ENCODE peak calls at places on chromosome 19, in four cellular contexts. One of them, this sample, is unnamed.

GRCh38 chr19:18939922-18940775 is 868 bp downstream of the HOMER3 start:
- DNase-seq in OCI-LY7: no peak
- DNase-seq in AG04450: no peak
- DNase-seq in GM12865: no peak
- DNase-seq in this sample: no peak

GRCh38 chr19:2453431-2454025 is 3.2 kb downstream of the LMNB2 start:
- DNase-seq in GM12865: no peak
- DNase-seq in OCI-LY7: no peak
- DNase-seq in AG04450: no peak
- DNase-seq in this sample: no peak

GRCh38 chr19:54523403-54523802 is 20.8 kb downstream of the LAIR2 start:
- DNase-seq in OCI-LY7: no peak
- DNase-seq in AG04450: no peak
- DNase-seq in GM12865: peak; percentile 75
- DNase-seq in this sample: no peak

GRCh38 chr19:46624958-46625661 is at the start of gene PTGIR:
- DNase-seq in AG04450: no peak
- DNase-seq in OCI-LY7: no peak
- DNase-seq in GM12865: peak; percentile 46
- DNase-seq in this sample: no peak

GRCh38 chr19:39498262-39499081 is at the start of gene DLL3:
- DNase-seq in OCI-LY7: peak; percentile 66
- DNase-seq in GM12865: no peak
- DNase-seq in AG04450: no peak
- DNase-seq in this sample: no peak

GRCh38 chr19:6233827-6234511 is 45.8 kb downstream of the MLLT1 start:
- DNase-seq in AG04450: no peak
- DNase-seq in OCI-LY7: no peak
- DNase-seq in GM12865: no peak
- DNase-seq in this sample: no peak

GRCh38 chr19:42132851-42133528 is 744 bp upstream of the POU2F2 start:
- DNase-seq in OCI-LY7: peak; percentile 92
- DNase-seq in AG04450: no peak
- DNase-seq in GM12865: peak; percentile 85
- DNase-seq in this sample: no peak

GRCh38 chr19:38679839-38680238 is 32.4 kb downstream of the ACTN4 start:
- DNase-seq in OCI-LY7: no peak
- DNase-seq in GM12865: no peak
- DNase-seq in AG04450: no peak
- DNase-seq in this sample: no peak

GRCh38 chr19:39156230-39156890 is 30.8 kb downstream of the PAK4 start:
- DNase-seq in AG04450: no peak
- DNase-seq in OCI-LY7: no peak
- DNase-seq in GM12865: no peak
- DNase-seq in this sample: no peak

GRCh38 chr19:31598730-31599238 is 249.5 kb upstream of the TSHZ3 start:
- DNase-seq in GM12865: no peak
- DNase-seq in OCI-LY7: no peak
- DNase-seq in AG04450: no peak
- DNase-seq in this sample: no peak

GRCh38 chr19:21463449-21464105 is 41.8 kb upstream of the ZNF429 start:
- DNase-seq in AG04450: no peak
- DNase-seq in OCI-LY7: no peak
- DNase-seq in GM12865: no peak
- DNase-seq in this sample: no peak

GRCh38 chr19:30799854-30800755 is 427.9 kb downstream of the ZNF536 start:
- DNase-seq in GM12865: no peak
- DNase-seq in AG04450: no peak
- DNase-seq in OCI-LY7: no peak
- DNase-seq in this sample: no peak

GRCh38 chr19:42272535-42272897 is 3.5 kb downstream of the CIC start:
- DNase-seq in GM12865: no peak
- DNase-seq in OCI-LY7: no peak
- DNase-seq in AG04450: no peak
- DNase-seq in this sample: no peak

GRCh38 chr19:52665529-52665928 is 27.4 kb upstream of the ZNF83 start:
- DNase-seq in GM12865: no peak
- DNase-seq in AG04450: no peak
- DNase-seq in OCI-LY7: no peak
- DNase-seq in this sample: no peak

GRCh38 chr19:38952395-38953165 is 21.8 kb downstream of the MRPS12 start:
- DNase-seq in AG04450: no peak
- DNase-seq in GM12865: peak; percentile 77
- DNase-seq in OCI-LY7: peak; percentile 63
- DNase-seq in this sample: no peak

GRCh38 chr19:55482128-55482961 is 2.6 kb upstream of the NAT14 start:
- DNase-seq in OCI-LY7: no peak
- DNase-seq in AG04450: no peak
- DNase-seq in GM12865: no peak
- DNase-seq in this sample: no peak

DNA sequence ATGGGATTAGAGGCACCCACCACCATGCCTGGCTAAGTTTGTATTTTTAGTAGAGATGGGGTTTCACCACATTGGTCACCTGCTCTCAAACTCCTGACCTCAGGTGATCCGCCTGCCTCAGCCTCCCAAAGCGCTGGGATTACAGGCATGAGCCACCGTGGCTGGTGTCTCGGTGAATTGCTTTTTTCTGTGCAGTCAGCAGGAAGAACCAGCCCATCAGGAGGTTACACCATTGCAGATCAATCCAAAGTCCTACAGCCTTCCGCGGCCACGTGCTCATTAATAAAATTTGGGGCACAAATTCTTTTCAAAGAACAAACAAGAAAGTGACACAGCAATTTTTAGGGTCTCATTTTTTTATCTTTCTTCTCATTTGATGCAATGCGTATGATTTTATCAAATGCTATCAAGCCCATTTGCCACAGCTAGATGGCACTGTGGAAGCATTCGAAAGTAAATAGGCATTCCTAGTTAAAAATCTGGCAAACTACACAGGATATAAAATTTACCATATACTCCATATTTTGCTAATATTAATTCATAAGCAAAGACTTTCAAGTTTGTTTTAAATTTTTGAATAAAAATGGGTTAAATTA is 54.4 kb upstream of the ZNF835 start:
- DNase-seq in OCI-LY7: peak; percentile 4
- DNase-seq in AG04450: no peak
- DNase-seq in GM12865: no peak
- DNase-seq in this sample: no peak
- TF ChIP-seq CTCF in OCI-LY7: peak; percentile 60
- TF ChIP-seq CTCF in AG04450: no peak
- TF ChIP-seq CTCF in GM12865: no peak
- TF ChIP-seq CTCF in this sample: no peak

GRCh38 chr19:49741210-49741844 is 21.8 kb downstream of the TSKS start:
- DNase-seq in AG04450: no peak
- DNase-seq in OCI-LY7: no peak
- DNase-seq in GM12865: no peak
- DNase-seq in this sample: no peak

GRCh38 chr19:49739933-49740332 is 23.2 kb downstream of the TSKS start:
- DNase-seq in AG04450: no peak
- DNase-seq in GM12865: no peak
- DNase-seq in OCI-LY7: no peak
- DNase-seq in this sample: no peak

GRCh38 chr19:49738242-49738641 is 24.9 kb downstream of the TSKS start:
- DNase-seq in GM12865: peak; percentile 23
- DNase-seq in AG04450: no peak
- DNase-seq in OCI-LY7: no peak
- DNase-seq in this sample: no peak

GRCh38 chr19:49744946-49745381 is 18.1 kb downstream of the TSKS start:
- DNase-seq in OCI-LY7: no peak
- DNase-seq in AG04450: no peak
- DNase-seq in GM12865: no peak
- DNase-seq in this sample: no peak

GRCh38 chr19:49739098-49739497 is 24.0 kb downstream of the TSKS start:
- DNase-seq in OCI-LY7: no peak
- DNase-seq in GM12865: no peak
- DNase-seq in AG04450: no peak
- DNase-seq in this sample: no peak
- H3K4me3 ChIP-seq in OCI-LY7: no peak overlapping the region
- H3K4me3 ChIP-seq in GM12865: no peak overlapping the region
- H3K4me3 ChIP-seq in AG04450: no peak overlapping the region
- H3K4me3 ChIP-seq in this sample: no peak overlapping the region

DNA sequence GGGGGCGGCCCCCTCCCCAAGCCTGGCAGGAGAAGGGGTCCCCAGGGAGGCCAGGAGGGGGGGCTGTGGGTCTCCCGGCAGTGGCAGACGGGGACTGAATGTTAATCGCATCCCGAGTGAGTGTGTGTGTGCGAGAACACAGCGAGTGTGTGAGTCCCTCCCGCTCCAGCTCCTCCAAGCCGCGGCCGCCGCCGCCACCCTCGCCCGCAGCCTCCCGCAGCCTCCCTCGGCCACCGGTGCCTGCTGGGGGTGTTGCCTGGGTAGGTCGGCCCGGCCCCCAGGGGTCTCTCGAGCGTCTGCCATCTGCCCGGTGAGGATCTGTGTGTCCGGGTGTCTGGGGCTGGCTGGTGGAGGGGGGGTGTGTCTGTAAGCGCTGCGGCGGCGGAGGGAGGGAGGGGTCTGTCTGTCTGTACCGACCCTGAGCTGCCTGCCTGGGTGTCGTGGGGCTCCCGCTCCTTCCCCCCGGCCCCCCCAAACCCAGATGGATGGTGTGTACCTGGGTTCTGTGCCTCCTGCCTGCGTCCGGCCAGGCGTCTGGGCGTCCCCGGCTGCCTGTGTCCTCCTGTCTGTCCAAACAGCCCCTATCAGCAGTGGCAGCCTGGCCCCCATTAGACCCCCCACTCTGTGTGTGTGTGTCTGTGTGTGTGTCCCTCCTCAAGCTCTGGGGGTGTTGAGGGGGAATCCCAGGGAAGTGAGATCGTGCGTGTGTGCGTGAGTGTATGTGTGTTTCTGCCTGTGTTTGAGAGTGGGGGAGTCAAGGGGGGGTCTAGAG is at the start of gene GRIN2D:
- DNase-seq in OCI-LY7: peak; percentile 18
- DNase-seq in AG04450: no peak
- DNase-seq in GM12865: no peak
- DNase-seq in this sample: no peak
- TF ChIP-seq CTCF in OCI-LY7: peak; percentile 19
- TF ChIP-seq CTCF in AG04450: no peak
- TF ChIP-seq CTCF in GM12865: no peak
- TF ChIP-seq CTCF in this sample: peak; percentile 11

GRCh38 chr19:50724522-50725217 is 1.5 kb downstream of the CLEC11A start:
- DNase-seq in GM12865: peak; percentile 98
- DNase-seq in OCI-LY7: peak; percentile 96
- DNase-seq in AG04450: peak; percentile 99
- DNase-seq in this sample: peak; percentile 95
- H3K4me3 ChIP-seq in GM12865: peak overlapping the region; percentile 55
- H3K4me3 ChIP-seq in OCI-LY7: peak overlapping the region; percentile 76
- H3K4me3 ChIP-seq in AG04450: peak overlapping the region; percentile 83
- H3K4me3 ChIP-seq in this sample: peak overlapping the region; percentile 92

DNA sequence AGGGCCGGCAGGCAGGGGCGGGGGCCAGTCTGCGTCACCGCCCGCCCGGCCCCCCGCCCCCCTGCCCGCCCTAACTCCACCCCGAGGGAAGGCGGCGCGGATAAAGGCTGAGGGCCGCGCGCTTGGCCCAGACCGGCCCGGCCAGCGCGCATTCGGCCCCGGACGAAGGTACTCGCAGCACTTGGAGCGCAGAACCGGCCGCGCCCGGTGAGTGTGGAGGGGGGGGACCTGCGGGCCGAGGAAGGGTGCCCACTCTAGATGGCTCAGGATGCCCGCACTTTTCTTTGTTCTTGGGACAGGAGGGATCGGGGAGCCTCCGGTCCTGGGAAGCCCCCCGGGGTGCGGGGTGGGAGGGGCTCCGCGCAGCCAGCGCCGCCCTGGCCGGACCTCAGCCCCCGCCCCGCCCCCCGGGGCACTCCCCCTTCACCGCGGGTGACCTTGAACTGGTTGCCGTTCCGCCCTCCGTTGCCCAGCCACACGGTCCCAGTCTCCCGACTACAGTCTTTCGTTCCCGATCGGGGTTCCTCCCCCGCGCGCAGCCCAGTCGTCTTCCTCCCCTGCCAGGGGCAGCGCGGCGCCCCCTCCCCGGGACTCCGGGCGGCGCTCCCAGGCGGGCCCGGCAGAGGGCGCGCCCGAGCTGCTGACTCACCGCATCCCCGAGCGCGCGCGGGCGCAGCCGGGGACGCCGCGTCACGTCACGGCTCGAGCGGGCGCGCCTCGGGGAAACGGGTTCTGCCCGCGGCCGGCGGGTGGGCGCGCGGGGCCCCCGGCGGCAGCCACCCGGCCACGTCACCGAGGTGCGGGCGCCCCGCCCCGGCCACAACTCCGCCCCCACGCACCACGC is at the start of gene MIDN:
- DNase-seq in OCI-LY7: peak; percentile 82
- DNase-seq in GM12865: peak; percentile 89
- DNase-seq in AG04450: no peak
- DNase-seq in this sample: no peak
- TF ChIP-seq CTCF in OCI-LY7: peak; percentile 78
- TF ChIP-seq CTCF in GM12865: peak; percentile 82
- TF ChIP-seq CTCF in AG04450: peak; percentile 55
- TF ChIP-seq CTCF in this sample: peak; percentile 60

DNA sequence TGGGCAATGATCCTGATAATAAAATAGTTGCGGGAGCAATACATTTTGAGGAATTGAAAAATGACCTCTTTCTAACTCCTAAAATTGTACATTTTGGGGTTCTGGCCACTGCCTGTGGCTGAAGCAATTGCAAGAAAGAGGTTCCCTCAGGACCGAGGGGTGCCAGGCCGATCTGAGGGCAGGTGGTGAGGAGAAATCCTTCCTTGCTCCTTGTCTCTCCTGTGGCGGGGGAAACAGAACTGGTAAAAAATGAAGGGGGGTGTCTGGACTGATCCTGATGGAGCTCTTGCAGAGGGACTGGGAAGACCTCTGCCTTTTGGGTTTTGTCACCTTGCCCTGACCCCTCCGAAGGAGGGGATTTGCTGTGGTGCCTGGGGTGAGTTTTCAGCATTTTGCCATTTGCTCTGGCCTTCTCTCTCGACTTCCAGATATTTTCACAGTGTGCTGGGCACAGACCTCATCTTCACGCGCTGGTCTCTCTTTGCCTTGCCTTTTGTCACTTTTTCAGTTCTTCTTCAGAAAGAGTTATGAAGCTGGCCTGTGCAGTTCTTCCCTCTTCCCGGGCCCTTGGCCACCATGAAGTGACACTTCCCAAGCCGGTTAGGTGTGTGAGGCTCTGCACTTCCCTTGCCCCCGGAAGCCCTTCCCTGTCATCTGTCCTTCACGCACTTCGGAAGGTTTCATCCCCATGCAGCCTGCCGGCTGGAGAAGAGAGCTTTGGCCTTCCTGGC is 22.2 kb downstream of the NFIX start:
- DNase-seq in AG04450: no peak
- DNase-seq in GM12865: no peak
- DNase-seq in OCI-LY7: no peak
- DNase-seq in this sample: no peak
- H3K4me3 ChIP-seq in AG04450: peak overlapping the region; percentile 7
- H3K4me3 ChIP-seq in GM12865: no peak overlapping the region
- H3K4me3 ChIP-seq in OCI-LY7: no peak overlapping the region
- H3K4me3 ChIP-seq in this sample: no peak overlapping the region